ENCODE peak calls at places on chromosomes 4 and X, in eight cellular contexts. One of them, this sample, is unnamed.
A peak's percentile ranks its signal among the peaks of the same experiment; 100 is the strongest.

GRCh38 chr4:17497890-17498523 is 13.9 kb downstream of the QDPR start:
- DNase-seq in fibroblast of mammary gland: no peak
- DNase-seq in neural progenitor cell: no peak
- DNase-seq in H1: no peak
- DNase-seq in psoas muscle: no peak
- DNase-seq in foreskin fibroblast: no peak
- DNase-seq in AG10803: no peak
- DNase-seq in lower lobe of right lung: peak; percentile 51
- DNase-seq in this sample: no peak

GRCh38 chr4:56215901-56216300 is 171.4 kb downstream of the AASDH start:
- DNase-seq in fibroblast of mammary gland: peak; percentile 63
- DNase-seq in neural progenitor cell: no peak
- DNase-seq in H1: peak; percentile 23
- DNase-seq in psoas muscle: no peak
- DNase-seq in foreskin fibroblast: peak; percentile 8
- DNase-seq in AG10803: peak; percentile 17
- DNase-seq in lower lobe of right lung: no peak
- DNase-seq in this sample: no peak

GRCh38 chr4:163111588-163111987 is 55.1 kb downstream of the NAF1 start:
- DNase-seq in fibroblast of mammary gland: peak; percentile 31
- DNase-seq in neural progenitor cell: peak; percentile 46
- DNase-seq in H1: no peak
- DNase-seq in psoas muscle: no peak
- DNase-seq in foreskin fibroblast: no peak
- DNase-seq in AG10803: no peak
- DNase-seq in lower lobe of right lung: no peak
- DNase-seq in this sample: no peak

GRCh38 chrX:1492421-1493012 is 39.8 kb upstream of the ASMTL start:
- DNase-seq in fibroblast of mammary gland: no peak
- DNase-seq in neural progenitor cell: no peak
- DNase-seq in H1: no peak
- DNase-seq in psoas muscle: no peak
- DNase-seq in foreskin fibroblast: no peak
- DNase-seq in AG10803: no peak
- DNase-seq in lower lobe of right lung: no peak
- DNase-seq in this sample: no peak

GRCh38 chrX:148601034-148601433 is 100.6 kb downstream of the AFF2 start:
- DNase-seq in fibroblast of mammary gland: peak; percentile 6
- DNase-seq in neural progenitor cell: no peak
- DNase-seq in H1: no peak
- DNase-seq in psoas muscle: no peak
- DNase-seq in foreskin fibroblast: no peak
- DNase-seq in AG10803: peak; percentile 60
- DNase-seq in lower lobe of right lung: no peak
- DNase-seq in this sample: no peak

GRCh38 chr4:11635336-11635735 is 206.6 kb upstream of the HS3ST1 start:
- DNase-seq in fibroblast of mammary gland: peak; percentile 31
- DNase-seq in neural progenitor cell: no peak
- DNase-seq in H1: no peak
- DNase-seq in psoas muscle: no peak
- DNase-seq in foreskin fibroblast: no peak
- DNase-seq in AG10803: no peak
- DNase-seq in lower lobe of right lung: no peak
- DNase-seq in this sample: no peak

GRCh38 chr4:117596917-117597316 is 437.4 kb upstream of the NDST3 start:
- DNase-seq in fibroblast of mammary gland: no peak
- DNase-seq in neural progenitor cell: no peak
- DNase-seq in H1: no peak
- DNase-seq in psoas muscle: no peak
- DNase-seq in foreskin fibroblast: no peak
- DNase-seq in AG10803: no peak
- DNase-seq in lower lobe of right lung: no peak
- DNase-seq in this sample: no peak

GRCh38 chr4:121091941-121092340 is 19.6 kb upstream of the NDNF start:
- DNase-seq in fibroblast of mammary gland: no peak
- DNase-seq in neural progenitor cell: no peak
- DNase-seq in H1: no peak
- DNase-seq in psoas muscle: no peak
- DNase-seq in foreskin fibroblast: no peak
- DNase-seq in AG10803: no peak
- DNase-seq in lower lobe of right lung: no peak
- DNase-seq in this sample: no peak

GRCh38 chr4:37584087-37584486 is 102.1 kb downstream of the RELL1 start:
- DNase-seq in fibroblast of mammary gland: no peak
- DNase-seq in neural progenitor cell: no peak
- DNase-seq in H1: no peak
- DNase-seq in psoas muscle: no peak
- DNase-seq in foreskin fibroblast: no peak
- DNase-seq in AG10803: no peak
- DNase-seq in lower lobe of right lung: no peak
- DNase-seq in this sample: no peak

GRCh38 chr4:183478926-183479325 is 25.9 kb upstream of the ING2 start:
- DNase-seq in fibroblast of mammary gland: peak; percentile 25
- DNase-seq in neural progenitor cell: no peak
- DNase-seq in H1: no peak
- DNase-seq in psoas muscle: no peak
- DNase-seq in foreskin fibroblast: no peak
- DNase-seq in AG10803: peak; percentile 32
- DNase-seq in lower lobe of right lung: no peak
- DNase-seq in this sample: no peak

GRCh38 chr4:133402616-133403015 is 253.5 kb downstream of the PCDH10 start:
- DNase-seq in fibroblast of mammary gland: no peak
- DNase-seq in neural progenitor cell: no peak
- DNase-seq in H1: no peak
- DNase-seq in psoas muscle: no peak
- DNase-seq in foreskin fibroblast: no peak
- DNase-seq in AG10803: no peak
- DNase-seq in lower lobe of right lung: no peak
- DNase-seq in this sample: no peak

GRCh38 chrX:11770320-11770719 is 12.3 kb downstream of the MSL3 start:
- DNase-seq in fibroblast of mammary gland: peak; percentile 66
- DNase-seq in neural progenitor cell: peak; percentile 54
- DNase-seq in H1: no peak
- DNase-seq in psoas muscle: no peak
- DNase-seq in foreskin fibroblast: no peak
- DNase-seq in AG10803: peak; percentile 55
- DNase-seq in lower lobe of right lung: peak; percentile 43
- DNase-seq in this sample: no peak

GRCh38 chrX:85084770-85085393 is 81.2 kb downstream of the APOOL start:
- DNase-seq in fibroblast of mammary gland: peak; percentile 55
- DNase-seq in neural progenitor cell: peak; percentile 17
- DNase-seq in H1: no peak
- DNase-seq in psoas muscle: no peak
- DNase-seq in foreskin fibroblast: peak; percentile 6
- DNase-seq in AG10803: peak; percentile 31
- DNase-seq in lower lobe of right lung: no peak
- DNase-seq in this sample: no peak

GRCh38 chr4:38670939-38671593 is 7.1 kb downstream of the KLF3 start:
- DNase-seq in fibroblast of mammary gland: no peak
- DNase-seq in neural progenitor cell: no peak
- DNase-seq in H1: no peak
- DNase-seq in psoas muscle: no peak
- DNase-seq in foreskin fibroblast: no peak
- DNase-seq in AG10803: no peak
- DNase-seq in lower lobe of right lung: peak; percentile 61
- DNase-seq in this sample: no peak

GRCh38 chr4:86416081-86416480 is 56.2 kb upstream of the MAPK10 start:
- DNase-seq in fibroblast of mammary gland: no peak
- DNase-seq in neural progenitor cell: no peak
- DNase-seq in H1: no peak
- DNase-seq in psoas muscle: no peak
- DNase-seq in foreskin fibroblast: no peak
- DNase-seq in AG10803: no peak
- DNase-seq in lower lobe of right lung: no peak
- DNase-seq in this sample: no peak

GRCh38 chr4:115366390-115366789 is 253.0 kb upstream of the NDST4 start:
- DNase-seq in fibroblast of mammary gland: no peak
- DNase-seq in neural progenitor cell: no peak
- DNase-seq in H1: no peak
- DNase-seq in psoas muscle: no peak
- DNase-seq in foreskin fibroblast: no peak
- DNase-seq in AG10803: no peak
- DNase-seq in lower lobe of right lung: no peak
- DNase-seq in this sample: no peak

GRCh38 chr4:73311428-73311827 is 52.8 kb upstream of the ANKRD17 start:
- DNase-seq in fibroblast of mammary gland: peak; percentile 71
- DNase-seq in neural progenitor cell: no peak
- DNase-seq in H1: no peak
- DNase-seq in psoas muscle: no peak
- DNase-seq in foreskin fibroblast: peak; percentile 32
- DNase-seq in AG10803: peak; percentile 43
- DNase-seq in lower lobe of right lung: no peak
- DNase-seq in this sample: no peak

DNA sequence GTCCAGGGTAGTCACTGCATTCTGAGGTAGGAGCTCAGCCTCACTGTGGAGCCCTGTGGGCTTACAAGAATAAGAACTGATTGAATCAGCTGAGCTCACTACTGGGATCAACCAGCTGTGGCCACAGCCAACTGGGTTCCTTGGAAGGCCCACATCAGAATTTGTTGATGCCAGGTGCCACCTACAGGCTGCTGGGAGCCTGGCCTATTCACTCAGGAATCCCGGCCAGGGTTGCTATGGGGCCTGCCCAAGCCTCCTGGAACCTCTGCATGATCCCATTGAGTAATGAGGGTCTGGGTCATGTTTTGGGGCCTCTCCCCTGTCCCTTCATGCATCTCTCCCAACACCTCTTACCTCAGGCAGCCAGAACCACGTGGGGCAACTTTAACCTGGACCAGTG is 53.9 kb upstream of the KIAA1210 start:
- DNase-seq in fibroblast of mammary gland: peak; percentile 22
- DNase-seq in neural progenitor cell: peak; percentile 40
- DNase-seq in H1: no peak
- DNase-seq in psoas muscle: no peak
- DNase-seq in foreskin fibroblast: no peak
- DNase-seq in AG10803: no peak
- DNase-seq in lower lobe of right lung: no peak
- DNase-seq in this sample: no peak
- TF ChIP-seq CTCF in fibroblast of mammary gland: peak; percentile 28
- TF ChIP-seq CTCF in neural progenitor cell: peak; percentile 41
- TF ChIP-seq CTCF in H1: peak; percentile 46
- TF ChIP-seq CTCF in psoas muscle: no peak
- TF ChIP-seq CTCF in foreskin fibroblast: peak; percentile 7
- TF ChIP-seq CTCF in AG10803: peak; percentile 18
- TF ChIP-seq CTCF in lower lobe of right lung: no peak
- TF ChIP-seq CTCF in this sample: peak; percentile 33

DNA sequence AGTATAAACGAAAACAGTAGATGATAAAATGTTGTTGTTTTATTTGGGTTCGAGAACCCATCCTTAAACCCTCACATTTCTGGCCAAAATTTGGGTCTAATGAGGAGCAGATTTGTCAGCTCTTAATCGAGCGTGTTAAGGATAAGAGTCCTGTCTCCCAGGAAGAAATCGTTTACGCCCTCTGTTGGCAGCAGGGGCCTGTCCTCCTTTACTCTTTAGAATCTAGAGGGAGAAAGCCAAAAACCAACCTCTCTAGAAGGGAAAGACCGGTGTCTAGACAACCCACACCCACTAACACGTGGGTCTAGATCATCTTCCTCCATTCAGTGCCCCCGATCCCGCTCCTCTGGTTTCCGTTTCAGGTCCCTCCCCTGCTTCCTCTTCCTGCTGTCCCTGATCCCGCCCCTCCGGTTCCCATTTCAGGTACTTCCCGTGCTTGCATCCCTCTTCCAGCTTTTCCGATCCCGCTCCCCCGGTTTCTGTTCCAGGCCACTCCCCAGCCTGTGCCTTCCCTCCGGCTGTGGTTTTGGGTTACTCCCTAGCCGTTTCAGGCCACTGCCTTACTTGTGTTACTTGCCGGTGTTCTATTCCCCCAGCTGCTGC is 339.1 kb downstream of the PAPSS1 start:
- DNase-seq in fibroblast of mammary gland: peak; percentile 11
- DNase-seq in neural progenitor cell: no peak
- DNase-seq in H1: no peak
- DNase-seq in psoas muscle: no peak
- DNase-seq in foreskin fibroblast: peak; percentile 32
- DNase-seq in AG10803: peak; percentile 35
- DNase-seq in lower lobe of right lung: no peak
- DNase-seq in this sample: no peak
- TF ChIP-seq CTCF in fibroblast of mammary gland: peak; percentile 15
- TF ChIP-seq CTCF in neural progenitor cell: no peak
- TF ChIP-seq CTCF in H1: no peak
- TF ChIP-seq CTCF in psoas muscle: no peak
- TF ChIP-seq CTCF in foreskin fibroblast: peak; percentile 28
- TF ChIP-seq CTCF in AG10803: peak; percentile 47
- TF ChIP-seq CTCF in lower lobe of right lung: no peak
- TF ChIP-seq CTCF in this sample: no peak

GRCh38 chr4:87953776-87954175 is 21.7 kb upstream of the SPP1 start:
- DNase-seq in fibroblast of mammary gland: no peak
- DNase-seq in neural progenitor cell: no peak
- DNase-seq in H1: no peak
- DNase-seq in psoas muscle: no peak
- DNase-seq in foreskin fibroblast: no peak
- DNase-seq in AG10803: no peak
- DNase-seq in lower lobe of right lung: no peak
- DNase-seq in this sample: no peak

GRCh38 chr4:87950516-87950915 is 25.0 kb upstream of the SPP1 start:
- DNase-seq in fibroblast of mammary gland: no peak
- DNase-seq in neural progenitor cell: no peak
- DNase-seq in H1: no peak
- DNase-seq in psoas muscle: no peak
- DNase-seq in foreskin fibroblast: no peak
- DNase-seq in AG10803: no peak
- DNase-seq in lower lobe of right lung: no peak
- DNase-seq in this sample: no peak

GRCh38 chr4:87961993-87962791 is 13.3 kb upstream of the SPP1 start:
- DNase-seq in fibroblast of mammary gland: peak; percentile 63
- DNase-seq in neural progenitor cell: no peak
- DNase-seq in H1: no peak
- DNase-seq in psoas muscle: no peak
- DNase-seq in foreskin fibroblast: peak; percentile 30
- DNase-seq in AG10803: peak; percentile 39
- DNase-seq in lower lobe of right lung: no peak
- DNase-seq in this sample: no peak

DNA sequence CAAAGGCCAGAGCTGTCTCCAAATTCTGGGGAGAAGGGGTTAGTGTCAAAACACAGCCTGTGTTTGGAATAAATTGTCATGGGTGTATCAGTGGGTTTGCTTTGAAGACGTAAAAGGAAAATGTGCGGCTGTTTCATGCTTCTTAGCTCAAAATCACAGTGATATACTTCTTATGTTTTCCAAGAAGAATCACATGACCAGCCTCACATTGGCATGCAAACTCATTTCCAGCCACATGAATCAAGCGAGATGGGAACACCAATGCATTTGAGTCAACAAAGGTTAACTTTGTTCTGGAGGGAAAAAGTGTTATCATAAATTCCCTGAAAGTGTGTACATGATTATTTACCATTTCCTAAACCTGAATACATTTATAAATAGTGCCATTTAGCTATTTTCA is 19.0 kb upstream of the SPP1 start:
- DNase-seq in fibroblast of mammary gland: no peak
- DNase-seq in neural progenitor cell: no peak
- DNase-seq in H1: no peak
- DNase-seq in psoas muscle: no peak
- DNase-seq in foreskin fibroblast: no peak
- DNase-seq in AG10803: no peak
- DNase-seq in lower lobe of right lung: no peak
- DNase-seq in this sample: no peak
- TF ChIP-seq CTCF in fibroblast of mammary gland: no peak
- TF ChIP-seq CTCF in neural progenitor cell: no peak
- TF ChIP-seq CTCF in H1: no peak
- TF ChIP-seq CTCF in psoas muscle: no peak
- TF ChIP-seq CTCF in foreskin fibroblast: no peak
- TF ChIP-seq CTCF in AG10803: no peak
- TF ChIP-seq CTCF in lower lobe of right lung: no peak
- TF ChIP-seq CTCF in this sample: no peak

GRCh38 chr4:21134994-21135393 is 434.7 kb downstream of the PACRGL start:
- DNase-seq in fibroblast of mammary gland: peak; percentile 31
- DNase-seq in neural progenitor cell: peak; percentile 37
- DNase-seq in H1: no peak
- DNase-seq in psoas muscle: no peak
- DNase-seq in foreskin fibroblast: no peak
- DNase-seq in AG10803: peak; percentile 3
- DNase-seq in lower lobe of right lung: no peak
- DNase-seq in this sample: no peak
- TF ChIP-seq CTCF in fibroblast of mammary gland: peak; percentile 1
- TF ChIP-seq CTCF in neural progenitor cell: peak; percentile 50
- TF ChIP-seq CTCF in H1: no peak
- TF ChIP-seq CTCF in psoas muscle: no peak
- TF ChIP-seq CTCF in foreskin fibroblast: no peak
- TF ChIP-seq CTCF in AG10803: peak; percentile 8
- TF ChIP-seq CTCF in lower lobe of right lung: peak; percentile 18
- TF ChIP-seq CTCF in this sample: peak; percentile 60

This sample was measured in chondrocyte.